ENCODE peak calls at places on chromosomes 3 and 15, in four cellular contexts. C is breast epithelium, B is NT2/D1, M is heart left ventricle. T is an unnamed sample. For H3K4me1, the result is how much of the 10 kb centered on the place peaks cover.

GRCh38 chr3:40921251-40921650 is 278.1 kb upstream of the CTNNB1 start:
- DNase-seq in C (no peak), B (no peak), M (no peak), T (no peak)

GRCh38 chr3:20246662-20247061 is 60.7 kb upstream of the SGO1 start:
- DNase-seq in C (no peak), B (no peak), M (no peak), T (no peak)

GRCh38 chr3:45937206-45938042 is 5.8 kb upstream of the CXCR6 start:
- DNase-seq in C (no peak), B (no peak), M (no peak), T (no peak)

GRCh38 chr15:33007295-33007855 is 187.1 kb downstream of the FMN1 start:
- DNase-seq in C (no peak), B (peak), M (no peak), T (no peak)

GRCh38 chr3:41900265-41900664 is 61.6 kb downstream of the ULK4 start:
- DNase-seq in C (no peak), B (no peak), M (no peak), T (no peak)

GRCh38 chr3:120604784-120605183 is 8.6 kb downstream of the NDUFB4 start:
- DNase-seq in C (no peak), B (no peak), M (no peak), T (no peak)

GRCh38 chr3:191997093-191997492 is 536.1 kb downstream of the PYDC2 start:
- DNase-seq in C (no peak), B (no peak), M (no peak), T (no peak)

GRCh38 chr15:68820205-68820588 is 498 bp downstream of the ANP32A start:
- DNase-seq in C (no peak), B (no peak), M (peak), T (peak)

GRCh38 chr15:101017935-101018849 is 99.0 kb downstream of the LRRK1 start:
- DNase-seq in C (no peak), B (no peak), M (no peak), T (no peak)

GRCh38 chr3:196711838-196712513 is at the start of the genes CEP19 and PIGX:
- DNase-seq in C (peak), B (peak), M (peak), T (peak)

GRCh38 chr3:45659661-45660566 is 29.3 kb upstream of the SACM1L start:
- DNase-seq in C (peak), B (peak), M (peak), T (peak)

GRCh38 chr3:50444213-50444612 is 59.2 kb downstream of the CACNA2D2 start:
- DNase-seq in C (no peak), B (no peak), M (no peak), T (no peak)

GRCh38 chr3:50830451-50830850 is 155.7 kb downstream of the DOCK3 start:
- DNase-seq in C (no peak), B (no peak), M (no peak), T (no peak)

GRCh38 chr3:72336821-72337479 is 511.3 kb downstream of the SHQ1 start:
- DNase-seq in C (peak), B (peak), M (peak), T (peak)

GRCh38 chr15:75493732-75494131 is 42.2 kb upstream of the SIN3A start:
- DNase-seq in C (no peak), B (no peak), M (no peak), T (no peak)

GRCh38 chr3:97821413-97821809 is 400 bp upstream of the CRYBG3 start:
- DNase-seq in C (peak), B (peak), M (peak), T (peak)

GRCh38 chr3:61425356-61425755 is 136.0 kb upstream of the PTPRG start:
- DNase-seq in C (no peak), B (no peak), M (no peak), T (no peak)

GRCh38 chr3:24508423-24508839 is 13.8 kb upstream of the THRB start:
- DNase-seq in C (no peak), B (no peak), M (no peak), T (no peak)

GRCh38 chr15:48683991-48684765 is 38.7 kb upstream of the FBN1 start:
- DNase-seq in C (no peak), B (no peak), M (no peak), T (no peak)

GRCh38 chr3:76245622-76246021 is 460.3 kb upstream of the ZNF717 start:
- DNase-seq in C (no peak), B (no peak), M (no peak), T (no peak)

GRCh38 chr3:166291510-166291909 is 454.3 kb upstream of the BCHE start:
- DNase-seq in C (no peak), B (no peak), M (no peak), T (no peak)

GRCh38 chr3:95438274-95438673 is 1375.4 kb downstream of the NSUN3 start:
- DNase-seq in C (no peak), B (peak), M (no peak), T (no peak)

GRCh38 chr15:58383876-58384275 is 47.9 kb upstream of the LIPC start:
- DNase-seq in C (no peak), B (peak), M (no peak), T (no peak)

GRCh38 chr3:161096771-161097367 is 8.3 kb downstream of the B3GALNT1 start:
- DNase-seq in C (no peak), B (peak), M (no peak), T (no peak)

GRCh38 chr15:28913171-28913765 is 27.5 kb downstream of the APBA2 start:
- DNase-seq in C (no peak), B (no peak), M (no peak), T (peak)
- H3K4me1 ChIP-seq in C (under half), B (under half), M (under half), T (under half)

GRCh38 chr3:14429237-14429636 is 26.8 kb downstream of the SLC6A6 start:
- DNase-seq in C (no peak), B (no peak), M (no peak), T (no peak)

GRCh38 chr3:14431556-14431927 is 29.1 kb downstream of the SLC6A6 start:
- DNase-seq in C (no peak), B (no peak), M (no peak), T (peak)

GRCh38 chr3:14431928-14432834 is 29.8 kb downstream of the SLC6A6 start:
- DNase-seq in C (peak), B (peak), M (peak), T (peak)

GRCh38 chr3:14429689-14430452 is 27.5 kb downstream of the SLC6A6 start:
- DNase-seq in C (no peak), B (no peak), M (no peak), T (no peak)

DNA sequence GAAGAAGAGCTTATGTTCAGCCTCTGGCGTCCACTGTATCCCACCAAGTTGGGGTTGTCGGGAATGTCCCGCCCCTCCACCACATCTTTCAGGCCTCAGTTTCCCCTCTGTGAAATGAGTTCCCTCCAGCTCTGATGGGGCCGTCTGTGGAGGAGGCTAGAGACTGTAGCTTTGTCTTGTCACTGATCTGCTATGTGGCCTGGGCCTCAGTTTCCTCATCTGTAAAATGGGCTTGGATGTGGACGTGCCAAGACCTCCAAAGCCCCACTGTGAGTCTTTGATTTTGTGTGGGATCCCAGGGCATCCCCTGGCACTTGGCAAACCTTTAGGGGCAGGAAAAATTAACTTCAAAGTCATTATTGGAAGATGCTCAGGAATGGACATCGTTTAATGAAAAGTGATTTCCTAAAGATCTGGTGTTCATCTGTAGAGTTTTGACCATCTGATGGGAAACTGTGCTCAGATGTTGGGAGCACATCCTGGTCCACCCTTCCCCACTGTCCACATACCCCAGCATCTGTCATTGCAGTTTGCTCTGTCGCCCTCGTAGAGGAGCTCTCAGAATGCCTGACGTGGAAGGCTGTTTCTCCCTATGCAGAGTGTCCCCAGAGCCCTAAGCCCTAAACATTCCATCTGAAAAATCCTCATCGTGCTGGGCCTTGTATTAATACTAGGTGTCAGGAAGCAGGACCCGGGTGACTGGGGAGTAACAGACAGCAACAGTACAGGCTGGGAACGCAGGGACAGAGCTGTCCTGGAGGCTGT is 28.5 kb downstream of the SLC6A6 start:
- DNase-seq in C (no peak), B (no peak), M (no peak), T (no peak)
- H3K4me1 ChIP-seq in C (under half), B (under half), M (half or more), T (half or more)

DNA sequence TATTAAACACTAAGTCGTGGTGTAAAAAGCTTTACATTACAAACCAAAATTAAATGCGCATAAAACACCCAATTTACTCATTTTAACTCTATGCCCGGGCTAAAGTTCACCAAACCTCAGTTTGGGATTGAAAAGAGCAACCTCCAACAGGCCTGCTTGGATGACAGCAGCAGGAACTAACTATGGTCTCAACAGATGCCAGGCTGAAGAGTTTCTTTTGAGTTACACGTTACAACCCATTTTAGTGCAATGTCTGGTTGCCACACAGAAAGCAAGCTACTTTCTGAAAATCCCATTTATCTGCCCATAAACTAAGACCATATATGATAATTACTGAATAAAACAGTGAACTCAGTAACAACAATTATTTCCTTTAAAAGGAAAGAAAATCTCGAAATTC is 2.2 kb downstream of the SATB1 start:
- DNase-seq in C (no peak), B (no peak), M (no peak), T (no peak)
- H3K4me1 ChIP-seq in C (under half), B (under half), M (under half), T (under half)

GRCh38 chr3:30628188-30628930 is 22.0 kb downstream of the TGFBR2 start:
- DNase-seq in C (no peak), B (peak), M (no peak), T (no peak)
- H3K4me1 ChIP-seq in C (under half), B (under half), M (half or more), T (half or more)

GRCh38 chr3:13411186-13411860 is 8.8 kb downstream of the NUP210 start:
- DNase-seq in C (no peak), B (no peak), M (no peak), T (no peak)

GRCh38 chr3:13408890-13409289 is 11.2 kb downstream of the NUP210 start:
- DNase-seq in C (no peak), B (no peak), M (no peak), T (no peak)

GRCh38 chr3:13416002-13416793 is 3.9 kb downstream of the NUP210 start:
- DNase-seq in C (no peak), B (no peak), M (no peak), T (no peak)

GRCh38 chr3:13415236-13416001 is 4.7 kb downstream of the NUP210 start:
- DNase-seq in C (no peak), B (no peak), M (no peak), T (no peak)

DNA sequence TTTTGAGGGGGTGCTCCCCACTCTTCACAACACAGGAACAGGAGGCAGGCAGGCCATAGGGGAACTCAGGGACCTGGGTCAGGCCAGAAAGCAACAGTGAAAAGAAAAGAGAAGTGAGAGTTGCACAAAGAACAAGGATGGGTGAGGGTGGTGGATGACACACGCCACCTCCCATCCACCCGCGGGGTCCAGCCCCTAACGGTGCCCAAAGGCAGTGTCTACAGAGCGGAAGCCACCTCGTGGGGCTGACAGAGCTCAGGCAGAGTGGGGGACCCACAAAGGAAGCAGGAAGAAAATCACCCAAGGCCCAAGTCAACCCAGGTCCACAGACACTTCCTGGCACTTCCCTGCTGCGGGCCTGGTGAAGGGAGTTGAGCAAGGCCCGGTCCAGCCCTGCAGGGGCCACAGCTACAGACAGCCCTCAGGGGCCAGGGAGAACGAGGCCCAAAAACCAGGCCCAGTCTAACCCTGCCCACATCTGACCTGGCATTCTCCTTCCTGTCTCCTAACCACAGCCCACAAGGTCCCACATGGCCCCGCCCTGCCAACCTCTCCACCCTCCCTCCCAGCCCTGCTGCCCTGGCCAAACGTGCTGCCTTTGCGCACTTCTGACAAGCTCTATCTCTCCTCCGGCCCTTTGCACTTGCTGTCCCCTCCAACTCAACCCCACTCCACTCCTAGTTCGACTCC is 5.9 kb downstream of the NUP210 start:
- DNase-seq in C (no peak), B (no peak), M (no peak), T (peak)
- H3K4me1 ChIP-seq in C (under half), B (under half), M (under half), T (under half)

DNA sequence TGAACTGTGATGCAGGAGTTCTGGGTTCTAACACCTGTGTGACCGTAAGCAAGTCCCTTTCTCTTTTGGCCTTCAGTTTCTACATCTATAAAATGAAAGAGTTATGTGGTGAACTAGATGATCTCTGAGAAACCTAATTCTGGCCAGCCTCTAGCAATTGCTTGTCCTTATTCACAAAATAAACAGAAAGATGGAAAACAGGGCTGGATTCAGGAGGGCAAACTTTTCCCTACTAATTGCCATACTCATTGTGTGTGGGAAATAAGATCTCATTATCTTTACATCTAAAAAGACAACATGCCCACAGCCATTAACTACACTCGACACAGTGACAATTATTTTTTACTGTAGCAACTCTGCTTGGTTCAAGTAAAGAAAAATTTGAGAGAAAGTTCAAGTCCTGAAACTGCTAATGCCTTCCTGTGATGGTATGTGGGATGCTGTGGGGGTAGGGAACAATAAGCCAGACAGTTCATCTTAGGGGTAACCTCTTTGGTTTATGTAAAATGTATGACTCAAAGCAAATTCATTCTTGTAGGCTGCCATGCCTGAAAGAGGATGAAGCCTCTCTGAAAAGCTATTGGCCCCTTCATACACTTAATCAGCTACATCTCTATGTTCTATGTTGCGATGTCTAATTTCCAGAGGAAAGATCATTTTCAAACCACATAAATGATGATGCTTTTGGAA is 177.6 kb upstream of the BCL6 start:
- DNase-seq in C (no peak), B (no peak), M (no peak), T (no peak)
- H3K4me1 ChIP-seq in C (under half), B (under half), M (under half), T (under half)

GRCh38 chr3:53153914-53154434 is 7.0 kb upstream of the PRKCD start:
- DNase-seq in C (no peak), B (no peak), M (no peak), T (peak)
- H3K4me1 ChIP-seq in C (under half), B (under half), M (under half), T (half or more)

GRCh38 chr3:99668044-99668443 is 29.6 kb downstream of the COL8A1 start:
- DNase-seq in C (no peak), B (no peak), M (no peak), T (no peak)
- H3K4me1 ChIP-seq in C (under half), B (under half), M (under half), T (under half)

T was measured in lower lobe of right lung.